ENCODE peak calls at places on chromosomes 3 and 15, in seven cellular contexts. T is lower lobe of right lung, P is PC-9, J is transverse colon, U is HCT116, O is heart left ventricle, S is GM06990. Q is an unnamed sample.
A peak's percentile ranks its signal among the peaks of the same experiment; 100 is the strongest.

GRCh38 chr15:31497838-31498237 is 171.2 kb downstream of the KLF13 start:
- DNase-seq in J (no peak), P (no peak), O (no peak), T (no peak), S (no peak), U (no peak), Q (no peak)

GRCh38 chr15:58383876-58384275 is 47.9 kb upstream of the LIPC start:
- DNase-seq in P (no peak), T (no peak), S (no peak), O (no peak), J (no peak), U (no peak), Q (no peak)

GRCh38 chr3:11434697-11435096 is 162.5 kb downstream of the ATG7 start:
- DNase-seq in O (no peak), J (no peak), P (no peak), U (no peak), T (no peak), S (no peak), Q (no peak)

GRCh38 chr15:36585774-36586173 is 6.3 kb downstream of the CDIN1 start:
- DNase-seq in J (no peak), O (no peak), S (no peak), P (no peak), U (peak; percentile 39), T (no peak), Q (no peak)

GRCh38 chr15:85758655-85758978 is 36.1 kb downstream of the KLHL25 start:
- DNase-seq in J (no peak), U (no peak), P (no peak), T (no peak), S (no peak), O (no peak), Q (no peak)

GRCh38 chr3:169966951-169967915 is 626 bp downstream of the SEC62 start:
- DNase-seq in T (peak; percentile 73), J (no peak), P (peak; percentile 65), O (peak; percentile 82), U (no peak), S (no peak), Q (peak; percentile 46)

GRCh38 chr3:130014526-130014925 is 40.0 kb downstream of the TRH start:
- DNase-seq in P (no peak), S (no peak), O (no peak), U (no peak), J (no peak), T (no peak), Q (no peak)

GRCh38 chr3:72152551-72153476 is 367.9 kb upstream of the PROK2 start:
- DNase-seq in U (peak; percentile 21), J (peak; percentile 79), O (peak; percentile 82), T (peak; percentile 75), S (no peak), P (no peak), Q (peak; percentile 22)

GRCh38 chr3:161275919-161276318 is 54.8 kb downstream of the NMD3 start:
- DNase-seq in P (peak; percentile 76), O (no peak), T (no peak), J (peak; percentile 12), S (no peak), U (no peak), Q (no peak)

GRCh38 chr3:81871358-81872152 is 110.1 kb upstream of the GBE1 start:
- DNase-seq in O (no peak), S (no peak), J (no peak), T (no peak), U (no peak), P (no peak), Q (no peak)

GRCh38 chr3:113266738-113267137 is 55.4 kb downstream of the BOC start:
- DNase-seq in P (no peak), U (no peak), O (no peak), J (no peak), S (no peak), T (no peak), Q (no peak)

DNA sequence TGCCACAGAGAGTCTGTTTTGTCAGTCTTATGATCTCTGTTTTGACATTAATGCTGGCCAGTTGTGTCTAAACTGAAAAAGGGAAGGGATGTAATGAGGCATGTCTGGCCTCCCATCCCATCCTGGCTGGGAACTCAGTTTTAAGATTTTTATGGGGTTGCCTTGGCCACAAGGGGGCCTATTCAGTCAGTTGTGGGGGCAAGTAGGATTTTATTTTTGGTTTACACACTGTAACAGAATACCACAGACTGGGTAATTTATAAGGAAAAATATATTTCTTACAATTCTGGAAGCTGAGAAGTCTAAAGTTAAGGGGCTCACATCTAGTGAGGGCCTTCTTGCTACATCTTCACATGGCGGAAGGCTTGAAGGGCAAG is 129.8 kb downstream of the TMEM108 start:
- DNase-seq in O (no peak), U (no peak), J (no peak), T (no peak), S (no peak), P (no peak), Q (no peak)
- TF ChIP-seq CTCF in O (no peak), U (no peak), J (no peak), T (no peak), S (no peak), P (no peak), Q (peak; percentile 18)

GRCh38 chr3:16102905-16103364 is 71.5 kb upstream of the GALNT15 start:
- DNase-seq in U (no peak), S (no peak), O (no peak), T (no peak), J (no peak), P (no peak), Q (no peak)
- TF ChIP-seq CTCF in U (no peak), S (no peak), O (peak; percentile 22), T (no peak), J (no peak), P (no peak), Q (no peak)

GRCh38 chr3:48607519-48607918 is 1.9 kb downstream of the UQCRC1 start:
- DNase-seq in O (peak; percentile 36), U (no peak), P (no peak), J (peak; percentile 33), S (no peak), T (no peak), Q (no peak)

GRCh38 chr3:48614044-48614443 is 4.6 kb upstream of the UQCRC1 start:
- DNase-seq in J (no peak), S (no peak), T (no peak), P (no peak), U (no peak), O (no peak), Q (no peak)

GRCh38 chr3:48612270-48612669 is 2.8 kb upstream of the UQCRC1 start:
- DNase-seq in P (no peak), U (no peak), T (no peak), J (no peak), S (no peak), O (no peak), Q (no peak)

GRCh38 chr3:48609088-48610005 is at the start of gene UQCRC1:
- DNase-seq in J (peak; percentile 94), S (peak; percentile 97), U (peak; percentile 81), P (peak; percentile 93), T (peak; percentile 95), O (peak; percentile 97), Q (peak; percentile 92)
- TF ChIP-seq CTCF in J (peak; percentile 74), S (peak; percentile 70), U (peak; percentile 61), P (peak; percentile 60), T (peak; percentile 83), O (peak; percentile 91), Q (peak; percentile 35)

GRCh38 chr15:47066386-47066785 is 650.9 kb upstream of the SEMA6D start:
- DNase-seq in U (no peak), J (no peak), S (no peak), O (no peak), T (no peak), P (no peak), Q (no peak)
- TF ChIP-seq CTCF in U (no peak), J (no peak), S (no peak), O (no peak), T (no peak), P (no peak), Q (no peak)

GRCh38 chr15:65824031-65824743 is 32.1 kb upstream of the DENND4A start:
- DNase-seq in P (peak; percentile 29), S (no peak), J (peak; percentile 58), O (no peak), T (no peak), U (peak; percentile 58), Q (peak; percentile 74)
- TF ChIP-seq CTCF in P (peak; percentile 65), S (peak; percentile 59), J (peak; percentile 56), O (peak; percentile 79), T (peak; percentile 64), U (peak; percentile 76), Q (peak; percentile 60)

GRCh38 chr3:179046497-179047353 is 24.9 kb downstream of the ZMAT3 start:
- DNase-seq in P (no peak), J (no peak), U (no peak), S (peak; percentile 60), O (no peak), T (no peak), Q (no peak)
- TF ChIP-seq CTCF in P (no peak), J (no peak), U (peak; percentile 13), S (peak; percentile 31), O (no peak), T (no peak), Q (no peak)

GRCh38 chr3:65436580-65436979 is 602.1 kb downstream of the MAGI1 start:
- DNase-seq in P (peak; percentile 15), U (no peak), O (no peak), J (no peak), T (no peak), S (no peak), Q (peak; percentile 4)
- TF ChIP-seq CTCF in P (peak; percentile 59), U (peak; percentile 47), O (peak; percentile 55), J (peak; percentile 16), T (peak; percentile 34), S (peak; percentile 21), Q (peak; percentile 13)

GRCh38 chr3:6785726-6786125 is 75.2 kb upstream of the GRM7 start:
- DNase-seq in U (no peak), P (no peak), T (no peak), S (no peak), J (no peak), O (no peak), Q (no peak)

GRCh38 chr3:6791161-6791560 is 69.8 kb upstream of the GRM7 start:
- DNase-seq in T (no peak), O (no peak), S (no peak), J (no peak), U (no peak), P (no peak), Q (no peak)
- TF ChIP-seq CTCF in T (no peak), O (peak; percentile 29), S (no peak), J (no peak), U (no peak), P (no peak), Q (no peak)